ENCODE peak calls at places on chromosomes 13 and 19, in six cellular contexts. Y is uterus; V is tibial nerve; T is stimulated activated CD8-positive, alpha-beta memory T cell treated with anti-CD3 and anti-CD28 coated beads, Interleukin-15, amount 100 ng/mL, for 48 hours; E is MCF 10A; L is foreskin fibroblast. A is an unnamed sample.

GRCh38 chr19:2246801-2247361 is 2.2 kb upstream of the AMH start:
- DNase-seq in Y (peak), V (no peak), T (no peak), E (peak), L (peak), A (peak)

GRCh38 chr13:35471466-35472307 is 4.8 kb downstream of the MAB21L1 start:
- DNase-seq in Y (no peak), V (no peak), T (no peak), E (no peak), L (peak), A (no peak)

GRCh38 chr19:44851427-44851826 is 5.3 kb downstream of the NECTIN2 start:
- DNase-seq in Y (no peak), V (no peak), T (no peak), E (no peak), L (no peak), A (no peak)

GRCh38 chr19:41233748-41234240 is 14.8 kb downstream of the AXL start:
- DNase-seq in Y (no peak), V (no peak), T (no peak), E (no peak), L (no peak), A (no peak)

GRCh38 chr19:17946965-17947784 is 14.4 kb downstream of the CCDC124 start:
- DNase-seq in Y (no peak), V (no peak), T (no peak), E (no peak), L (no peak), A (no peak)

GRCh38 chr19:1019980-1020867 is 699 bp downstream of the TMEM259 start:
- DNase-seq in Y (peak), V (no peak), T (no peak), E (no peak), L (no peak), A (no peak)

GRCh38 chr13:31913459-31913858 is 118.1 kb upstream of the FRY start:
- DNase-seq in Y (no peak), V (no peak), T (no peak), E (peak), L (peak), A (no peak)

GRCh38 chr13:87999791-88000190 is 328.6 kb downstream of the SLITRK5 start:
- DNase-seq in Y (no peak), V (no peak), T (no peak), E (peak), L (no peak), A (no peak)

GRCh38 chr19:3178377-3178972 is at the start of gene S1PR4:
- DNase-seq in Y (no peak), V (no peak), T (peak), E (no peak), L (no peak), A (no peak)

GRCh38 chr13:25807562-25807961 is 244.3 kb downstream of the SHISA2 start:
- DNase-seq in Y (no peak), V (no peak), T (no peak), E (no peak), L (no peak), A (no peak)

GRCh38 chr13:23969672-23970071 is 72.4 kb upstream of the C1QTNF9B start:
- DNase-seq in Y (no peak), V (no peak), T (no peak), E (no peak), L (peak), A (peak)

GRCh38 chr13:24625324-24625723 is 54.9 kb upstream of the ATP12A start:
- DNase-seq in Y (no peak), V (no peak), T (no peak), E (no peak), L (no peak), A (no peak)